ENCODE peak calls at places on chromosomes 5 and 9, in five cellular contexts. H is fibroblast of lung, P is aorta, A is body of pancreas, W is lower leg skin. T is an unnamed sample.

GRCh38 chr5:154355141-154355611 is 90.6 kb upstream of the SAP30L start:
- DNase-seq in H (no peak), P (no peak), A (no peak), W (no peak), T (no peak)

GRCh38 chr5:68456756-68457217 is 241.2 kb downstream of the PIK3R1 start:
- DNase-seq in H (peak), P (no peak), A (peak), W (no peak), T (no peak)

GRCh38 chr5:10354048-10354872 is 765 bp downstream of the MARCHF6 start:
- DNase-seq in H (peak), P (no peak), A (peak), W (no peak), T (no peak)

GRCh38 chr9:134220311-134220710 is 55.9 kb upstream of the RNU6ATAC start:
- DNase-seq in H (no peak), P (peak), A (peak), W (no peak), T (no peak)

GRCh38 chr5:101969752-101970151 is 326.3 kb downstream of the SLCO4C1 start:
- DNase-seq in H (no peak), P (no peak), A (no peak), W (no peak), T (no peak)

GRCh38 chr9:121558423-121558950 is 58.8 kb upstream of the GGTA1 start:
- DNase-seq in H (no peak), P (no peak), A (no peak), W (no peak), T (no peak)

GRCh38 chr9:14692918-14693861 is at the start of gene ZDHHC21:
- DNase-seq in H (peak), P (peak), A (peak), W (peak), T (no peak)

GRCh38 chr9:135282001-135282731 is 194.7 kb downstream of the OLFM1 start:
- DNase-seq in H (peak), P (no peak), A (peak), W (peak), T (no peak)

GRCh38 chr9:135299239-135299590 is 180.4 kb upstream of the PPP1R26 start:
- DNase-seq in H (no peak), P (no peak), A (no peak), W (no peak), T (no peak)

GRCh38 chr9:12723409-12724028 is 30.3 kb downstream of the TYRP1 start:
- DNase-seq in H (peak), P (no peak), A (no peak), W (no peak), T (no peak)

GRCh38 chr9:107176701-107177100 is 106.4 kb upstream of the RAD23B start:
- DNase-seq in H (peak), P (no peak), A (no peak), W (peak), T (peak)

GRCh38 chr5:157520911-157521703 is 54.5 kb downstream of the ADAM19 start:
- DNase-seq in H (peak), P (no peak), A (no peak), W (no peak), T (no peak)

GRCh38 chr9:8895498-8896224 is 1096.1 kb upstream of the DMAC1 start:
- DNase-seq in H (peak), P (no peak), A (no peak), W (no peak), T (no peak)

GRCh38 chr5:138949223-138949574 is 74.1 kb upstream of the LRRTM2 start:
- DNase-seq in H (no peak), P (no peak), A (no peak), W (no peak), T (no peak)

GRCh38 chr5:149550608-149551226 is 522 bp downstream of the CSNK1A1 start:
- DNase-seq in H (no peak), P (no peak), A (no peak), W (no peak), T (no peak)

GRCh38 chr9:4563105-4563504 is 72.8 kb downstream of the SLC1A1 start:
- DNase-seq in H (no peak), P (no peak), A (no peak), W (no peak), T (no peak)
- H3K4me3 ChIP-seq in H (no peak), P (no peak), A (no peak), W (no peak), T (no peak)

DNA sequence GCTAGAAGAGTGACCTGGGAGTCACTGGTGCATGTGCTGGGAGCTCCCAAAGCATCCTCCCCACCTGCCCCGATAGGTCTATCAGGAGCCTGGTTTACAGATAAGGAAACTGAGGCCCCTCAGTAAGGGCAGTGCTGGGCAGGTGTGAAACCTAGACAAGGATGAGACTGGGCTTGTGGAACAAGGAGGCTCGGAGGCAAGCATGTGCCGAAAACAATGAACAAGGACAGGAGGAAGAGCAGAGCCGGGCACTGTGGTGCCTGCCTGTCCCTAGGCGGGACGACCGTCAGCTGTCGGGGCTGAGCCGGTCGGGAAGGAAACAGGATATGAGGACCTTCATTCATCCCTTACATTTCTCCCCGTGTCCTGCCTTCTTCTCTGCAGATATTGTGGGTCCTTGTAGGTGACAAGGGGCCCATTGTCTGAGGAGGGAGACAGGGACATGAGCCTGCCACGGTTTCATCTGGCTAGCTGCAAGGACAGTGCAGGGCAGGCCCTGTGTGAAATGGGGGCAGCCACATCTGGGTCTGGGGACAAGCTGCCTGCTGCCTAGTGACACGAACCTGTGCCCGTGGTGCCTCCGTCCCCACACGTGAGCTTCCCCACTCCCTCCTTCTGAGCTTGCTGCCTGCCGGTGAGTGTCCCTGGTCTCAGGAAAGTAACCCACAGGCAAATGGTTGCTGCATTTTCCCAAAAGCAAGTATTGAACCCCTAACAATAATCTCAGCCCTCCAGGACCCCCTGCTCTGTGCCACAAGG is 18.6 kb downstream of the FGD3 start:
- DNase-seq in H (no peak), P (no peak), A (no peak), W (no peak), T (no peak)
- H3K4me3 ChIP-seq in H (no peak), P (no peak), A (no peak), W (no peak), T (no peak)

GRCh38 chr5:65702036-65702435 is 19.9 kb downstream of the SGTB start:
- DNase-seq in H (no peak), P (no peak), A (no peak), W (no peak), T (no peak)
- H3K4me3 ChIP-seq in H (no peak), P (no peak), A (no peak), W (no peak), T (no peak)

DNA sequence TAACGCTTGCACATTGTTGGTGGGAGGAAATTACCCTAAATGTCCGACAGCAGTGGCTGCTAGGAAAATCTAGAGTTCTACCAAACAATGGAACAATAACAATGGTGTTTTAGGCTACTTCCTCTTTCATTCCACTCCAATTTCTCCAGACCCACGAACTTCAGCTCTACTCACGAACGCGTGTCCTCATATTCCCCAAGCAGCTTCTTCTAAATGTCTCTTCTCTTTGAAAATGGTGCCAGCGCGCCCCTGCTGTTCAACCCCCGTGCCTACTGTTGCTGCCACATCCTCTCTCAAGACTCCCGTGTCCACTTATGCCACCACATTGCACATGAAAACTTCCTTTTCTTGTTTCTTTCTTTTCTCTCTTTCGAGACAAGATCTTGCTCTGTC is 25.6 kb downstream of the OR2V2 start:
- DNase-seq in H (no peak), P (no peak), A (no peak), W (no peak), T (no peak)
- H3K4me3 ChIP-seq in H (no peak), P (no peak), A (no peak), W (no peak), T (no peak)

GRCh38 chr5:116834796-116835515 is 260.3 kb upstream of the SEMA6A start:
- DNase-seq in H (no peak), P (no peak), A (no peak), W (no peak), T (no peak)

GRCh38 chr5:116827078-116827477 is 252.5 kb upstream of the SEMA6A start:
- DNase-seq in H (no peak), P (no peak), A (no peak), W (no peak), T (no peak)

GRCh38 chr5:116824751-116825438 is 250.3 kb upstream of the SEMA6A start:
- DNase-seq in H (no peak), P (no peak), A (no peak), W (no peak), T (no peak)

GRCh38 chr5:116825486-116825885 is 250.9 kb upstream of the SEMA6A start:
- DNase-seq in H (no peak), P (no peak), A (no peak), W (no peak), T (no peak)

GRCh38 chr5:116830079-116830478 is 255.5 kb upstream of the SEMA6A start:
- DNase-seq in H (no peak), P (no peak), A (no peak), W (no peak), T (no peak)
- H3K4me3 ChIP-seq in H (no peak), P (no peak), A (no peak), W (no peak), T (no peak)

GRCh38 chr9:109120204-109120789 is 550 bp upstream of the TMEM245 start:
- DNase-seq in H (no peak), P (no peak), A (no peak), W (no peak), T (no peak)

GRCh38 chr9:109121218-109121796 is 1.6 kb upstream of the TMEM245 start:
- DNase-seq in H (no peak), P (no peak), A (no peak), W (no peak), T (no peak)

GRCh38 chr9:109117856-109118801 is 1.6 kb downstream of the TMEM245 start:
- DNase-seq in H (peak), P (no peak), A (peak), W (peak), T (peak)

GRCh38 chr9:109118802-109119438 is 827 bp downstream of the TMEM245 start:
- DNase-seq in H (peak), P (no peak), A (no peak), W (no peak), T (no peak)

GRCh38 chr9:109119439-109120203 is at the start of gene TMEM245:
- DNase-seq in H (peak), P (peak), A (peak), W (peak), T (peak)
- H3K4me3 ChIP-seq in H (peak), P (peak), A (peak), W (peak), T (peak)

GRCh38 chr9:32554107-32554506 is 1.7 kb upstream of the TOPORS start:
- DNase-seq in H (peak), P (no peak), A (no peak), W (no peak), T (no peak)

GRCh38 chr9:32552172-32552872 is at the start of the genes SMIM27 and TOPORS:
- DNase-seq in H (peak), P (peak), A (peak), W (peak), T (peak)

GRCh38 chr9:32551491-32552049 is 557 bp upstream of the SMIM27 start:
- DNase-seq in H (peak), P (peak), A (peak), W (peak), T (no peak)

GRCh38 chr9:32550609-32551490 is 1.3 kb upstream of the SMIM27 start:
- DNase-seq in H (peak), P (peak), A (peak), W (peak), T (peak)

DNA sequence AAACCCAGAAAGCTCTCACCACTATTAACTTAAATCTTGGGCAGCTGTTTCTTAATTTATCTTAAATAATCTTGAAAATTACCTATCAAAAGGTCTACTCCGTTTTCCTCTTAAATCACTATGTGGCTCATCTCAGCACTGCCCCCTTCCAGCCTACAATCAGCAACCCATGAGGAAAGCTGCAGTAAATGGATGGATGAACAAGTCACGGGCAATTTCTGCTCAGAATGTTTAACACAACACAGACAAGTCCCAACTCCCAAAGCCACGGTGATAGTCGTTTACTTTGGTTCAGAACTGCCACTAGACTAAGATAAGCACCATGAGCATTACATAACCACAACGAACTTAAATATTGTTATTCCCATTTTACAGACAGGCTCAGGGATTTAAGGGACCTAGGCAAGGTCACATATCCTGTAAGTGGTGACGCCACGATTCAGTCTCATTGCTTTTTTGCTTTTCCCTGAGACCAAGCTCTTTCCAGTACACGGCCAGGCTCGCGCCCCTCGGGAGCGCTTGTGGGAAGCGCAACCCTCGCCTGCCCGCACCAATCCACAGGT is 2.0 kb upstream of the SMIM27 start:
- DNase-seq in H (peak), P (no peak), A (no peak), W (no peak), T (no peak)
- H3K4me3 ChIP-seq in H (peak), P (peak), A (peak), W (peak), T (peak)

DNA sequence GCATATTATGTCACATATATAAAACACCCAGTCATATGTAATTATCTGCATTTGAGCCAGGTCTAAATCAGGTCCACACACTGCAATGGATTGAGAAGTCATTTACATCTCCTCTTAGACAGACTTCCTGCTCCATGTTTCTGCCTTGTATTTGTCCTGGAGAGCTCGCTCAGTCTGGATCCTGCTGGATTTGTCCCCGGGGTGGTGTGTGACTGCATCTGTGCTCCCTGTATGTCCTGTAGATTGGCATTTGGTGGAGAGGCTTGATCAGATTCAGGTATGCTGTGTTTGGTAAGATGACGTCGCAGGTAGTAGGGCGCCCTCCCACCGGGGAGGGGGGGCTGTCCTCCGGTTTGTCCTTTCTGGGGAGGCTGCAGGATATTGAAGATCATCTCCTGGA is 33.6 kb upstream of the IER5L start:
- DNase-seq in H (no peak), P (no peak), A (no peak), W (no peak), T (no peak)
- H3K4me3 ChIP-seq in H (no peak), P (no peak), A (no peak), W (no peak), T (no peak)

GRCh38 chr9:114193090-114193489 is 37.8 kb downstream of the COL27A1 start:
- DNase-seq in H (no peak), P (no peak), A (no peak), W (no peak), T (no peak)

GRCh38 chr9:114190563-114190905 is 35.2 kb downstream of the COL27A1 start:
- DNase-seq in H (no peak), P (no peak), A (no peak), W (no peak), T (no peak)

GRCh38 chr9:114196117-114196516 is 40.8 kb downstream of the COL27A1 start:
- DNase-seq in H (no peak), P (no peak), A (no peak), W (no peak), T (no peak)

GRCh38 chr9:114189823-114190562 is 34.7 kb downstream of the COL27A1 start:
- DNase-seq in H (no peak), P (peak), A (no peak), W (no peak), T (no peak)

GRCh38 chr9:114192539-114192938 is 37.2 kb downstream of the COL27A1 start:
- DNase-seq in H (no peak), P (no peak), A (no peak), W (no peak), T (no peak)
- H3K4me3 ChIP-seq in H (no peak), P (no peak), A (no peak), W (no peak), T (no peak)

GRCh38 chr5:140828402-140828737 is 610 bp downstream of the PCDHA6 start:
- DNase-seq in H (no peak), P (no peak), A (no peak), W (no peak), T (no peak)
- H3K4me3 ChIP-seq in H (no peak), P (no peak), A (no peak), W (no peak), T (no peak)

T was measured in skeletal muscle cell.